ENCODE peak calls at places on chromosome 12, in six cellular contexts. One of them, this sample, is unnamed.

GRCh38 chr12:120988234-120988633 is 9.9 kb downstream of the HNF1A start:
- DNase-seq in fibroblast of lung: no peak
- DNase-seq in progenitor cell of endocrine pancreas: no peak
- DNase-seq in AG09319: no peak
- DNase-seq in B cell: no peak
- DNase-seq in WTC11: no peak
- DNase-seq in this sample: no peak

GRCh38 chr12:107845226-107845979 is 70.9 kb downstream of the ASCL4 start:
- DNase-seq in fibroblast of lung: no peak
- DNase-seq in progenitor cell of endocrine pancreas: no peak
- DNase-seq in AG09319: no peak
- DNase-seq in B cell: no peak
- DNase-seq in WTC11: peak; percentile 16
- DNase-seq in this sample: no peak

GRCh38 chr12:27142102-27142721 is 59.8 kb upstream of the C12orf71 start:
- DNase-seq in fibroblast of lung: peak; percentile 89
- DNase-seq in progenitor cell of endocrine pancreas: peak; percentile 55
- DNase-seq in AG09319: peak; percentile 57
- DNase-seq in B cell: peak; percentile 40
- DNase-seq in WTC11: peak; percentile 66
- DNase-seq in this sample: peak; percentile 65

GRCh38 chr12:31803306-31804184 is 74.7 kb upstream of the AMN1 start:
- DNase-seq in fibroblast of lung: no peak
- DNase-seq in progenitor cell of endocrine pancreas: no peak
- DNase-seq in AG09319: no peak
- DNase-seq in B cell: no peak
- DNase-seq in WTC11: no peak
- DNase-seq in this sample: no peak

GRCh38 chr12:132432721-132433577 is 57.0 kb upstream of the FBRSL1 start:
- DNase-seq in fibroblast of lung: peak; percentile 74
- DNase-seq in progenitor cell of endocrine pancreas: no peak
- DNase-seq in AG09319: no peak
- DNase-seq in B cell: no peak
- DNase-seq in WTC11: no peak
- DNase-seq in this sample: no peak

GRCh38 chr12:10082057-10082874 is 16.5 kb downstream of the CLEC1A start:
- DNase-seq in fibroblast of lung: no peak
- DNase-seq in progenitor cell of endocrine pancreas: no peak
- DNase-seq in AG09319: no peak
- DNase-seq in B cell: no peak
- DNase-seq in WTC11: no peak
- DNase-seq in this sample: no peak

GRCh38 chr12:79547044-79547734 is 143.6 kb downstream of the PAWR start:
- DNase-seq in fibroblast of lung: no peak
- DNase-seq in progenitor cell of endocrine pancreas: no peak
- DNase-seq in AG09319: no peak
- DNase-seq in B cell: no peak
- DNase-seq in WTC11: peak; percentile 66
- DNase-seq in this sample: peak; percentile 65

GRCh38 chr12:59619461-59620240 is 23.8 kb downstream of the SLC16A7 start:
- DNase-seq in fibroblast of lung: no peak
- DNase-seq in progenitor cell of endocrine pancreas: no peak
- DNase-seq in AG09319: no peak
- DNase-seq in B cell: no peak
- DNase-seq in WTC11: no peak
- DNase-seq in this sample: no peak

GRCh38 chr12:57148469-57149308 is 1.3 kb upstream of the LRP1-AS start:
- DNase-seq in fibroblast of lung: peak; percentile 89
- DNase-seq in progenitor cell of endocrine pancreas: no peak
- DNase-seq in AG09319: peak; percentile 51
- DNase-seq in B cell: no peak
- DNase-seq in WTC11: no peak
- DNase-seq in this sample: no peak

GRCh38 chr12:38411426-38411825 is 94.9 kb downstream of the ALG10B start:
- DNase-seq in fibroblast of lung: no peak
- DNase-seq in progenitor cell of endocrine pancreas: no peak
- DNase-seq in AG09319: no peak
- DNase-seq in B cell: no peak
- DNase-seq in WTC11: no peak
- DNase-seq in this sample: no peak

GRCh38 chr12:79058342-79058741 is 193.8 kb downstream of the SYT1 start:
- DNase-seq in fibroblast of lung: peak; percentile 56
- DNase-seq in progenitor cell of endocrine pancreas: no peak
- DNase-seq in AG09319: no peak
- DNase-seq in B cell: no peak
- DNase-seq in WTC11: no peak
- DNase-seq in this sample: peak; percentile 49

GRCh38 chr12:96401061-96401871 is 1.0 kb upstream of the CDK17 start:
- DNase-seq in fibroblast of lung: peak; percentile 94
- DNase-seq in progenitor cell of endocrine pancreas: no peak
- DNase-seq in AG09319: no peak
- DNase-seq in B cell: peak; percentile 60
- DNase-seq in WTC11: no peak
- DNase-seq in this sample: peak; percentile 61

GRCh38 chr12:96400631-96401060 is 407 bp upstream of the CDK17 start:
- DNase-seq in fibroblast of lung: peak; percentile 58
- DNase-seq in progenitor cell of endocrine pancreas: no peak
- DNase-seq in AG09319: no peak
- DNase-seq in B cell: peak; percentile 11
- DNase-seq in WTC11: no peak
- DNase-seq in this sample: peak; percentile 43

GRCh38 chr12:96398422-96399080 is 1.7 kb downstream of the CDK17 start:
- DNase-seq in fibroblast of lung: peak; percentile 39
- DNase-seq in progenitor cell of endocrine pancreas: no peak
- DNase-seq in AG09319: no peak
- DNase-seq in B cell: no peak
- DNase-seq in WTC11: no peak
- DNase-seq in this sample: no peak

GRCh38 chr12:96399081-96399918 is 939 bp downstream of the CDK17 start:
- DNase-seq in fibroblast of lung: peak; percentile 76
- DNase-seq in progenitor cell of endocrine pancreas: peak; percentile 49
- DNase-seq in AG09319: no peak
- DNase-seq in B cell: peak; percentile 83
- DNase-seq in WTC11: peak; percentile 41
- DNase-seq in this sample: peak; percentile 55

GRCh38 chr12:96399919-96400630 is at the start of gene CDK17:
- DNase-seq in fibroblast of lung: peak; percentile 89
- DNase-seq in progenitor cell of endocrine pancreas: peak; percentile 77
- DNase-seq in AG09319: peak; percentile 61
- DNase-seq in B cell: peak; percentile 94
- DNase-seq in WTC11: peak; percentile 69
- DNase-seq in this sample: peak; percentile 80
- TF ChIP-seq CTCF in fibroblast of lung: peak; percentile 21
- TF ChIP-seq CTCF in progenitor cell of endocrine pancreas: peak; percentile 59
- TF ChIP-seq CTCF in AG09319: peak; percentile 22
- TF ChIP-seq CTCF in B cell: no peak
- TF ChIP-seq CTCF in WTC11: no peak
- TF ChIP-seq CTCF in this sample: peak; percentile 38

DNA sequence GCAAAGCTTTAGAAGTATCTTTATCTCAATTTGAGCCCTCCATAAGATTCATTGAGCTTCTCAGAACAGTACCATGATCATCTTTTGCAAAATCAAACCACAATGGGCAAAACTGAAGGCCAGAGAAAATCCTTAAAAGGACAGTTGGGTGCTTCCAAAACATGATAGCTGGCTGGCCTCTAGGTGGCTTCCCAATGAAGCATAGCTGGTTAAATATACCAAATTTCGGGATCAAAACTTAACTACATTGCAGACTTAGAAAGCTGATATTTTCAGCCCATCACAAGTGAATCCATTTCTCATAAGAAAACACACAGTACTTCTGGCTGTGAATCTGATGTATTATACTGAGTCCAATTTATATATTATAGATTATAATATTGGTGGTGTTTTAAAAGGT is 15.3 kb upstream of the PIK3C2G start:
- DNase-seq in fibroblast of lung: no peak
- DNase-seq in progenitor cell of endocrine pancreas: no peak
- DNase-seq in AG09319: no peak
- DNase-seq in B cell: no peak
- DNase-seq in WTC11: no peak
- DNase-seq in this sample: no peak
- TF ChIP-seq CTCF in fibroblast of lung: peak; percentile 17
- TF ChIP-seq CTCF in progenitor cell of endocrine pancreas: peak; percentile 20
- TF ChIP-seq CTCF in AG09319: peak; percentile 5
- TF ChIP-seq CTCF in B cell: no peak
- TF ChIP-seq CTCF in WTC11: no peak
- TF ChIP-seq CTCF in this sample: peak; percentile 60

GRCh38 chr12:90958995-90959394 is 4.0 kb upstream of the CCER1 start:
- DNase-seq in fibroblast of lung: peak; percentile 50
- DNase-seq in progenitor cell of endocrine pancreas: no peak
- DNase-seq in AG09319: no peak
- DNase-seq in B cell: no peak
- DNase-seq in WTC11: no peak
- DNase-seq in this sample: no peak

GRCh38 chr12:90951418-90952110 is 3.4 kb downstream of the CCER1 start:
- DNase-seq in fibroblast of lung: no peak
- DNase-seq in progenitor cell of endocrine pancreas: no peak
- DNase-seq in AG09319: no peak
- DNase-seq in B cell: no peak
- DNase-seq in WTC11: no peak
- DNase-seq in this sample: no peak

GRCh38 chr12:90954921-90955320 is at the start of gene CCER1:
- DNase-seq in fibroblast of lung: no peak
- DNase-seq in progenitor cell of endocrine pancreas: no peak
- DNase-seq in AG09319: no peak
- DNase-seq in B cell: no peak
- DNase-seq in WTC11: no peak
- DNase-seq in this sample: no peak

GRCh38 chr12:90954428-90954827 is 548 bp downstream of the CCER1 start:
- DNase-seq in fibroblast of lung: no peak
- DNase-seq in progenitor cell of endocrine pancreas: no peak
- DNase-seq in AG09319: no peak
- DNase-seq in B cell: no peak
- DNase-seq in WTC11: no peak
- DNase-seq in this sample: no peak

DNA sequence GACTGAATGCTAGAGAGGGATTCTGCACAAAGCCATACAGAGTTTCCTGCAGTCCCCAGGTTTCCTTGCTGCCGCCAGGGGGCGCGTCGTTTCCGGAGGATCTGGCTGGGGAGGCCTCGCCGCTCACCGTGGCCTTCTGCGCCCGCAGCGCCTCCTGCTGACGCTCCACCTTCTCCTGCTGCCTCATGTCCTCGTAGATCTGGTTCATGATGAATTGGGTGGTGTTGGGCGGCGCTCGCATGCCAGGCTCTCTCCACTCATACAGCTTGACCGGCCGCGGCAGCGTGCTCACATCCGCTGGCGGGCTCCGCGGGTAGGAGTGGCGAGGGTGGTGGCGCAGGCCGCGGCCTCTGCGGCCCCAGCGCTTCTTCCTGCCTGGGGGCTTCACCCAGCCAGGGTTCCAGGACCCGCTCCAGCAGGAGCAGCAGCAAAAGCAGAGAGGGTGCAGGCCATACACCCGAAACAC is 987 bp downstream of the CCER1 start:
- DNase-seq in fibroblast of lung: no peak
- DNase-seq in progenitor cell of endocrine pancreas: no peak
- DNase-seq in AG09319: no peak
- DNase-seq in B cell: no peak
- DNase-seq in WTC11: peak; percentile 92
- DNase-seq in this sample: no peak
- TF ChIP-seq CTCF in fibroblast of lung: no peak
- TF ChIP-seq CTCF in progenitor cell of endocrine pancreas: peak; percentile 50
- TF ChIP-seq CTCF in AG09319: no peak
- TF ChIP-seq CTCF in B cell: peak; percentile 20
- TF ChIP-seq CTCF in WTC11: peak; percentile 96
- TF ChIP-seq CTCF in this sample: peak; percentile 46

GRCh38 chr12:69630191-69630590 is 19.5 kb upstream of the LRRC10 start:
- DNase-seq in fibroblast of lung: no peak
- DNase-seq in progenitor cell of endocrine pancreas: no peak
- DNase-seq in AG09319: no peak
- DNase-seq in B cell: no peak
- DNase-seq in WTC11: peak; percentile 25
- DNase-seq in this sample: no peak
- TF ChIP-seq CTCF in fibroblast of lung: peak; percentile 21
- TF ChIP-seq CTCF in progenitor cell of endocrine pancreas: no peak
- TF ChIP-seq CTCF in AG09319: peak; percentile 15
- TF ChIP-seq CTCF in B cell: no peak
- TF ChIP-seq CTCF in WTC11: peak; percentile 5
- TF ChIP-seq CTCF in this sample: peak; percentile 56

GRCh38 chr12:113222730-113223531 is 1.7 kb downstream of the TPCN1 start:
- DNase-seq in fibroblast of lung: peak; percentile 96
- DNase-seq in progenitor cell of endocrine pancreas: no peak
- DNase-seq in AG09319: peak; percentile 75
- DNase-seq in B cell: peak; percentile 15
- DNase-seq in WTC11: no peak
- DNase-seq in this sample: peak; percentile 69
- TF ChIP-seq CTCF in fibroblast of lung: no peak
- TF ChIP-seq CTCF in progenitor cell of endocrine pancreas: no peak
- TF ChIP-seq CTCF in AG09319: no peak
- TF ChIP-seq CTCF in B cell: no peak
- TF ChIP-seq CTCF in WTC11: no peak
- TF ChIP-seq CTCF in this sample: no peak

GRCh38 chr12:47751561-47751960 is 7.1 kb downstream of the RAPGEF3 start:
- DNase-seq in fibroblast of lung: no peak
- DNase-seq in progenitor cell of endocrine pancreas: no peak
- DNase-seq in AG09319: no peak
- DNase-seq in B cell: no peak
- DNase-seq in WTC11: no peak
- DNase-seq in this sample: no peak

GRCh38 chr12:47750916-47751470 is 7.7 kb downstream of the RAPGEF3 start:
- DNase-seq in fibroblast of lung: no peak
- DNase-seq in progenitor cell of endocrine pancreas: no peak
- DNase-seq in AG09319: no peak
- DNase-seq in B cell: no peak
- DNase-seq in WTC11: no peak
- DNase-seq in this sample: no peak

GRCh38 chr12:47752121-47752520 is 6.6 kb downstream of the RAPGEF3 start:
- DNase-seq in fibroblast of lung: no peak
- DNase-seq in progenitor cell of endocrine pancreas: no peak
- DNase-seq in AG09319: no peak
- DNase-seq in B cell: no peak
- DNase-seq in WTC11: no peak
- DNase-seq in this sample: no peak

GRCh38 chr12:47753021-47754001 is 5.4 kb downstream of the RAPGEF3 start:
- DNase-seq in fibroblast of lung: no peak
- DNase-seq in progenitor cell of endocrine pancreas: no peak
- DNase-seq in AG09319: no peak
- DNase-seq in B cell: no peak
- DNase-seq in WTC11: peak; percentile 53
- DNase-seq in this sample: no peak

DNA sequence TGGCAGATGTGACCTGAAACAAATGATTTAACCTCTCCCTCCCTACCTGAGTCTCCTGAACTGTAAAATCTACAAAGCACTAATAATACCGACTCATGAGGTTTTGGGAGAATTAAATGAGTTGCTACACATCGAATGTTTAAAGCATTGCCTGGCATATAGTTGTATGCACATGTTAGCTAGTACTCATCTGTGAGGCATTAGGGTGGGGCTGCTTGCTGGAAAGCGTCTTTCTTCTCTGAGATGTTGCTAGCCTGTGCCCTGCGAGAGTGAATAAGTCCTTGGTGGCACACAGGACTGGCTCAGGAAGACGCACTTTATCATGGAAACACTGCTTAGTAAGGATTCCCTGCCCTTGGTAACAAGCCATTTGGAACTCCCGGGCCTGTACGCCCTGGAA is 6.1 kb downstream of the RAPGEF3 start:
- DNase-seq in fibroblast of lung: peak; percentile 30
- DNase-seq in progenitor cell of endocrine pancreas: no peak
- DNase-seq in AG09319: no peak
- DNase-seq in B cell: no peak
- DNase-seq in WTC11: no peak
- DNase-seq in this sample: no peak
- TF ChIP-seq CTCF in fibroblast of lung: no peak
- TF ChIP-seq CTCF in progenitor cell of endocrine pancreas: no peak
- TF ChIP-seq CTCF in AG09319: no peak
- TF ChIP-seq CTCF in B cell: no peak
- TF ChIP-seq CTCF in WTC11: no peak
- TF ChIP-seq CTCF in this sample: no peak

This sample was measured in brain microvascular endothelial cell.